ENCODE peak calls at places on chromosome 19, in four cellular contexts. One of them, this sample, is unnamed.

GRCh38 chr19:48907671-48908070 is 7.6 kb downstream of the NUCB1 start:
- DNase-seq in esophagus squamous epithelium: no peak
- DNase-seq in neuronal stem cell: no peak
- DNase-seq in effector memory CD4-positive, alpha-beta T cell: no peak
- DNase-seq in this sample: no peak

GRCh38 chr19:15452111-15453047 is 2.6 kb upstream of the WIZ start:
- DNase-seq in esophagus squamous epithelium: no peak
- DNase-seq in neuronal stem cell: peak; percentile 86
- DNase-seq in effector memory CD4-positive, alpha-beta T cell: peak; percentile 16
- DNase-seq in this sample: no peak

GRCh38 chr19:48963371-48964204 is 1.5 kb upstream of the FTL start:
- DNase-seq in esophagus squamous epithelium: no peak
- DNase-seq in neuronal stem cell: peak; percentile 48
- DNase-seq in effector memory CD4-positive, alpha-beta T cell: peak; percentile 36
- DNase-seq in this sample: peak; percentile 76

GRCh38 chr19:12194827-12195500 is 32.1 kb downstream of the ZNF136 start:
- DNase-seq in esophagus squamous epithelium: no peak
- DNase-seq in neuronal stem cell: peak; percentile 53
- DNase-seq in effector memory CD4-positive, alpha-beta T cell: peak; percentile 47
- DNase-seq in this sample: peak; percentile 3

GRCh38 chr19:8445488-8446001 is 770 bp downstream of the HNRNPM start:
- DNase-seq in esophagus squamous epithelium: no peak
- DNase-seq in neuronal stem cell: peak; percentile 20
- DNase-seq in effector memory CD4-positive, alpha-beta T cell: peak; percentile 39
- DNase-seq in this sample: peak; percentile 63

GRCh38 chr19:48646192-48646911 is 365 bp upstream of the CA11 start:
- DNase-seq in esophagus squamous epithelium: no peak
- DNase-seq in neuronal stem cell: peak; percentile 91
- DNase-seq in effector memory CD4-positive, alpha-beta T cell: peak; percentile 89
- DNase-seq in this sample: peak; percentile 93

GRCh38 chr19:20259615-20260014 is 92.6 kb downstream of the ZNF486 start:
- DNase-seq in esophagus squamous epithelium: no peak
- DNase-seq in neuronal stem cell: no peak
- DNase-seq in effector memory CD4-positive, alpha-beta T cell: no peak
- DNase-seq in this sample: no peak

GRCh38 chr19:4012092-4012974 is 4.8 kb downstream of the PIAS4 start:
- DNase-seq in esophagus squamous epithelium: no peak
- DNase-seq in neuronal stem cell: no peak
- DNase-seq in effector memory CD4-positive, alpha-beta T cell: no peak
- DNase-seq in this sample: no peak

GRCh38 chr19:1811472-1811894 is 593 bp downstream of the ATP8B3 start:
- DNase-seq in esophagus squamous epithelium: no peak
- DNase-seq in neuronal stem cell: no peak
- DNase-seq in effector memory CD4-positive, alpha-beta T cell: peak; percentile 49
- DNase-seq in this sample: peak; percentile 31

GRCh38 chr19:1383311-1384084 is at the start of gene NDUFS7:
- DNase-seq in esophagus squamous epithelium: peak; percentile 53
- DNase-seq in neuronal stem cell: peak; percentile 94
- DNase-seq in effector memory CD4-positive, alpha-beta T cell: peak; percentile 86
- DNase-seq in this sample: peak; percentile 94

GRCh38 chr19:4586691-4587090 is 27.2 kb upstream of the SEMA6B start:
- DNase-seq in esophagus squamous epithelium: no peak
- DNase-seq in neuronal stem cell: no peak
- DNase-seq in effector memory CD4-positive, alpha-beta T cell: no peak
- DNase-seq in this sample: no peak

GRCh38 chr19:18793144-18794028 is 2.3 kb upstream of the COMP start:
- DNase-seq in esophagus squamous epithelium: no peak
- DNase-seq in neuronal stem cell: no peak
- DNase-seq in effector memory CD4-positive, alpha-beta T cell: no peak
- DNase-seq in this sample: no peak

GRCh38 chr19:1804858-1805257 is 7.2 kb downstream of the ATP8B3 start:
- DNase-seq in esophagus squamous epithelium: no peak
- DNase-seq in neuronal stem cell: no peak
- DNase-seq in effector memory CD4-positive, alpha-beta T cell: no peak
- DNase-seq in this sample: no peak

GRCh38 chr19:7830272-7830771 is 304 bp downstream of the EVI5L start:
- DNase-seq in esophagus squamous epithelium: no peak
- DNase-seq in neuronal stem cell: no peak
- DNase-seq in effector memory CD4-positive, alpha-beta T cell: no peak
- DNase-seq in this sample: no peak

GRCh38 chr19:15562861-15563260 is 52.2 kb upstream of the CYP4F8 start:
- DNase-seq in esophagus squamous epithelium: no peak
- DNase-seq in neuronal stem cell: no peak
- DNase-seq in effector memory CD4-positive, alpha-beta T cell: no peak
- DNase-seq in this sample: no peak

GRCh38 chr19:911197-912033 is 1.6 kb downstream of the R3HDM4 start:
- DNase-seq in esophagus squamous epithelium: no peak
- DNase-seq in neuronal stem cell: no peak
- DNase-seq in effector memory CD4-positive, alpha-beta T cell: no peak
- DNase-seq in this sample: no peak

GRCh38 chr19:38317104-38317612 is 1.4 kb upstream of the YIF1B start:
- DNase-seq in esophagus squamous epithelium: no peak
- DNase-seq in neuronal stem cell: no peak
- DNase-seq in effector memory CD4-positive, alpha-beta T cell: peak; percentile 12
- DNase-seq in this sample: peak; percentile 35

GRCh38 chr19:17468302-17469091 is 1.8 kb upstream of the SLC27A1 start:
- DNase-seq in esophagus squamous epithelium: no peak
- DNase-seq in neuronal stem cell: no peak
- DNase-seq in effector memory CD4-positive, alpha-beta T cell: no peak
- DNase-seq in this sample: no peak

GRCh38 chr19:10137751-10138682 is 18.3 kb upstream of the EIF3G start:
- DNase-seq in esophagus squamous epithelium: no peak
- DNase-seq in neuronal stem cell: no peak
- DNase-seq in effector memory CD4-positive, alpha-beta T cell: no peak
- DNase-seq in this sample: no peak

GRCh38 chr19:4730740-4731171 is 7.1 kb upstream of the DPP9 start:
- DNase-seq in esophagus squamous epithelium: no peak
- DNase-seq in neuronal stem cell: no peak
- DNase-seq in effector memory CD4-positive, alpha-beta T cell: peak; percentile 50
- DNase-seq in this sample: peak; percentile 45

GRCh38 chr19:36939153-36939552 is 23.0 kb downstream of the ZNF568 start:
- DNase-seq in esophagus squamous epithelium: no peak
- DNase-seq in neuronal stem cell: no peak
- DNase-seq in effector memory CD4-positive, alpha-beta T cell: no peak
- DNase-seq in this sample: no peak

GRCh38 chr19:5987077-5987818 is 9.3 kb upstream of the RANBP3 start:
- DNase-seq in esophagus squamous epithelium: no peak
- DNase-seq in neuronal stem cell: peak; percentile 71
- DNase-seq in effector memory CD4-positive, alpha-beta T cell: peak; percentile 66
- DNase-seq in this sample: peak; percentile 77

GRCh38 chr19:33373701-33374405 is at the start of gene CEBPG:
- DNase-seq in esophagus squamous epithelium: no peak
- DNase-seq in neuronal stem cell: peak; percentile 43
- DNase-seq in effector memory CD4-positive, alpha-beta T cell: peak; percentile 52
- DNase-seq in this sample: peak; percentile 62

GRCh38 chr19:33366917-33367316 is 6.6 kb upstream of the CEBPG start:
- DNase-seq in esophagus squamous epithelium: no peak
- DNase-seq in neuronal stem cell: no peak
- DNase-seq in effector memory CD4-positive, alpha-beta T cell: no peak
- DNase-seq in this sample: no peak

GRCh38 chr19:33368074-33368864 is 5.2 kb upstream of the CEBPG start:
- DNase-seq in esophagus squamous epithelium: no peak
- DNase-seq in neuronal stem cell: no peak
- DNase-seq in effector memory CD4-positive, alpha-beta T cell: no peak
- DNase-seq in this sample: no peak

GRCh38 chr19:33374406-33374703 is 846 bp downstream of the CEBPG start:
- DNase-seq in esophagus squamous epithelium: no peak
- DNase-seq in neuronal stem cell: no peak
- DNase-seq in effector memory CD4-positive, alpha-beta T cell: no peak
- DNase-seq in this sample: no peak

GRCh38 chr19:33370783-33371182 is 2.7 kb upstream of the CEBPG start:
- DNase-seq in esophagus squamous epithelium: no peak
- DNase-seq in neuronal stem cell: no peak
- DNase-seq in effector memory CD4-positive, alpha-beta T cell: no peak
- DNase-seq in this sample: no peak
- H3K27ac ChIP-seq in esophagus squamous epithelium: peak overlapping the region; percentile 32
- H3K27ac ChIP-seq in neuronal stem cell: no peak overlapping the region
- H3K27ac ChIP-seq in effector memory CD4-positive, alpha-beta T cell: no peak overlapping the region
- H3K27ac ChIP-seq in this sample: no peak overlapping the region

DNA sequence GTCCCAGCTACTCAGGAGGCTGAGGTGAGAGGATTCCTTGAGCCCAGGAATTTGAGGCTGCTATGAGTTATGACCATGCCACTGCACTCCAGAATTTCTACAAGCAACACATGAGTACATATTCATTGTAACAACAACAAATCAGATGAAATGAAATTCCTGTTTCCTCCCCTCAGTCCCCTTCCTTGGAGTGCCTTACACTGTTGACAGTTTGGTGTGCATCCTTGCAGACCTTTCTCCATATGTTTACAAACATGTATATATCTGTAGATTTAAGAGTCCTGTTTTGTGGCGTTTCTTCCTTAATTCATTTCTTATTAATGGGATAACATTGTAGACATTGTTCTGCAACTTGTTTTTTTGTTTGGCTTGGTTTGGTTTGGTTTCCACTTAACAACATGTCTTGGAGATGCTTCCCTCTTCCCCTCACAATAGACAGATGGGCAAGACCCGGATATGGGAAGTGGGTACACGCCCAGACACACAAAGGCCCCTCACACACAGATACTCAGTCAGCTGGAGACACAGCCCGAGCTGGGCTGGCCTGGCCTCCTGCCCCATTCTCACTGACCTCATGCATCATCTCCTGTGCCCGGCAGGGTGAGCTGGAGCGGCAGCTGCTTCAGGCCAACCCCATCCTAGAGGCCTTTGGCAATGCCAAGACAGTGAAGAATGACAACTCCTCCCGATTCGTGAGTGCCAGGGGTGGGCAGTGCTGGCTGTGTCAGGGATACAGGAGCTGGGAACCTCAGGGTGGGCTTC is 21.7 kb downstream of the MYH14 start:
- DNase-seq in esophagus squamous epithelium: no peak
- DNase-seq in neuronal stem cell: no peak
- DNase-seq in effector memory CD4-positive, alpha-beta T cell: no peak
- DNase-seq in this sample: no peak
- H3K9me3 ChIP-seq in esophagus squamous epithelium: no peaks in the 10 kb centered on the region
- H3K9me3 ChIP-seq in neuronal stem cell: peaks cover 7% of the 10 kb centered on the region
- H3K9me3 ChIP-seq in effector memory CD4-positive, alpha-beta T cell: peaks cover 6% of the 10 kb centered on the region
- H3K9me3 ChIP-seq in this sample: no peaks in the 10 kb centered on the region

DNA sequence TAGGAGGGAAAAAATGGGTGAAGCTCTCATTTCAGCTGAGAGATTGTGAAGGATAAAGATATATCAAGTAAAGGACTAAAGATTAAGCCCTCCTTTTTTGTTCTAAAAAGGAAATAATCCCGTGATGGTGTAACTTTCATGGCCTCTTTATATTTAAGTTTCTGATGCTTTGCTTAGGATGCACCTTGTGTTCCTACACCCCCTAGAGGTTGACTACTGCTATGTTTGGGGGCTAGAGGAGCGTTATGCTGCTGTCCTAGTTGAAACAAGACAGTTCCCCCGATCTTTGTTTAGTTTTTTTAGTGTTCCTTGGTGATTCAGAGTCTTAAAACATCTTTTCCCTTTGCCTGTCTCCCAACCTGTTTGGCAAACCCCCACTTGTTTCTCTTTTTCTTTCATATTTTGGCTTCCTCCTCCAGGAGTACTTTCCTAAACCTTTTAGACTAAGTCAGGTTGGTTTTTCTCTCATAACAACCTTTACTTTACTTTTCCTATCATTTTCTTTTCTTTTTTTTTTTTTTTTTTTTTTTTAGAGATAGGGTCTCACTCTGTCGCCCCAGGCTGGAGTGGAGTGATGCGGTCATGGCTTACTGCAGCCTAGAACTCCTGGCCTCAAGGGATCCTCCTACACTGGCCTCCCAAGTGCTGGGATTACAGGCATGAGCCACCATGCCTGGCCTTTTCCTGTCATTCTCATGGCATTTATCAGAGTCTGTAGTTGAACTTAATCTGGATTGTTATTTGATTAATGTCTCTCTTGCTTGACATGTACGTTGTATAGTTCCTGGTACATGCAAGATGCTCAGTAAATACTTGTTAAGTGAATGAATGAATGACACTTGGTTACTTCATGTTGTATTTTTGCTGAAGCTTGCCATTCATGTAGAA is 2.8 kb downstream of the UBA2 start:
- DNase-seq in esophagus squamous epithelium: no peak
- DNase-seq in neuronal stem cell: peak; percentile 20
- DNase-seq in effector memory CD4-positive, alpha-beta T cell: peak; percentile 23
- DNase-seq in this sample: peak; percentile 54
- H3K4me3 ChIP-seq in esophagus squamous epithelium: no peak overlapping the region
- H3K4me3 ChIP-seq in neuronal stem cell: no peak overlapping the region
- H3K4me3 ChIP-seq in effector memory CD4-positive, alpha-beta T cell: no peak overlapping the region
- H3K4me3 ChIP-seq in this sample: peak overlapping the region; percentile 12

DNA sequence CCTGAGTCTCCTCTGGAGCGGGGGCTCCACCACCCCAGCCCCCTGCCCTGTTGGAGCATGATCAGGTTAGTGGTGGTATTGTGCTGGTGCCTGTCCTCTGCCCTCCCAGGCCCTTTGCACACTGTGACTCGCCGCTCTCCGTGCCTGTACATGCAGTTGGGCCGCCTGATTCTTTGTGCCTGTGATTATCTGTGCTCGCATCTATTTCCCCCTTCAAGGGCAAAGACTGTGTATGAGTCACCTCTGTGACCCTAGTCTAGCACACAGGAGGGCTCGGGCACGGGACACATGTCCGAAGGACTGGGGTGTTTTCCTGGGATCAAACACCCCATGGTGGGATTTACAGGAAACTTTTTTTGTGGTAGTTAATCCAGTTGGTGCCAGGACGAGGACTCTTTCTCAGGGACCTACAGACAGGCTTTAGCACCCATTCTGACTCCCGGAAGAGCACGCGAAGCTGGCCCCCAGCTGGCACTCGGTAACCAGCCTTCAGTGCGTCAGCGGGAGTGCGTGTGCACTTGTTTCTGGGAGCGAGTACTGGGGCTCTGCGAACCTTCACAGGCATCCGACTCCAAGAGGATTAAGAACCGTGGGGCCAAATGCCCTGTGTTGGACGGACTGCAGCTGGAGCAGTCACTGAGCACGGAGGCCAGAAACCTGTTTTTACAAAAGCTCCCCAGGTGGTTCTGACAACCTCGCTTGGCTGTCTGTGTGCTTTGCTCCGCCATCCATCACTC is 6.7 kb downstream of the PPP1R37 start:
- DNase-seq in esophagus squamous epithelium: no peak
- DNase-seq in neuronal stem cell: no peak
- DNase-seq in effector memory CD4-positive, alpha-beta T cell: no peak
- DNase-seq in this sample: no peak
- H3K27ac ChIP-seq in esophagus squamous epithelium: peak overlapping the region; percentile 79
- H3K27ac ChIP-seq in neuronal stem cell: no peak overlapping the region
- H3K27ac ChIP-seq in effector memory CD4-positive, alpha-beta T cell: no peak overlapping the region
- H3K27ac ChIP-seq in this sample: peak overlapping the region; percentile 24

GRCh38 chr19:2841858-2842574 is 741 bp downstream of the ZNF555 start:
- DNase-seq in esophagus squamous epithelium: no peak
- DNase-seq in neuronal stem cell: no peak
- DNase-seq in effector memory CD4-positive, alpha-beta T cell: no peak
- DNase-seq in this sample: no peak
- H3K9me3 ChIP-seq in esophagus squamous epithelium: no peaks in the 10 kb centered on the region
- H3K9me3 ChIP-seq in neuronal stem cell: peaks cover 16% of the 10 kb centered on the region
- H3K9me3 ChIP-seq in effector memory CD4-positive, alpha-beta T cell: no peaks in the 10 kb centered on the region
- H3K9me3 ChIP-seq in this sample: no peaks in the 10 kb centered on the region

GRCh38 chr19:41399091-41399490 is 1.5 kb downstream of the BCKDHA start:
- DNase-seq in esophagus squamous epithelium: no peak
- DNase-seq in neuronal stem cell: no peak
- DNase-seq in effector memory CD4-positive, alpha-beta T cell: no peak
- DNase-seq in this sample: no peak
- H3K4me3 ChIP-seq in esophagus squamous epithelium: peak overlapping the region; percentile 100
- H3K4me3 ChIP-seq in neuronal stem cell: no peak overlapping the region
- H3K4me3 ChIP-seq in effector memory CD4-positive, alpha-beta T cell: no peak overlapping the region
- H3K4me3 ChIP-seq in this sample: peak overlapping the region; percentile 97

This sample was measured in CD8-positive, alpha-beta memory T cell.